ENCODE peak calls at places on chromosomes 2 and 18, in six cellular contexts. N is IMR-90, E is neuronal stem cell, T is H1, V is mesendoderm, H is mesenchymal stem cell. I is an unnamed sample.

GRCh38 chr2:37326285-37326684 is 1.7 kb upstream of the PRKD3 start:
- DNase-seq in E (no peak), H (peak), T (no peak), V (peak), N (peak), I (no peak)

GRCh38 chr2:219524817-219525216 is 10.5 kb downstream of the ASIC4 start:
- DNase-seq in E (no peak), V (no peak), T (no peak), N (no peak), H (no peak), I (no peak)

GRCh38 chr2:29233428-29233827 is 118.2 kb downstream of the CLIP4 start:
- DNase-seq in T (no peak), H (no peak), V (no peak), E (no peak), N (no peak), I (no peak)

GRCh38 chr2:217261452-217261851 is 401.6 kb upstream of the TNP1 start:
- DNase-seq in E (no peak), H (no peak), N (peak), V (no peak), T (no peak), I (no peak)

GRCh38 chr18:73551211-73551610 is 596.4 kb downstream of the FBXO15 start:
- DNase-seq in V (peak), E (no peak), H (no peak), N (no peak), T (no peak), I (no peak)

GRCh38 chr18:12076424-12077140 is 17.1 kb upstream of the ANKRD62 start:
- DNase-seq in N (peak), T (no peak), E (no peak), H (peak), V (peak), I (no peak)

GRCh38 chr2:154710685-154711084 is 12.2 kb downstream of the KCNJ3 start:
- DNase-seq in E (no peak), H (no peak), V (no peak), T (no peak), N (no peak), I (no peak)

GRCh38 chr2:217943379-217944321 is 59.1 kb downstream of the TNS1 start:
- DNase-seq in N (peak), V (peak), E (peak), T (no peak), H (peak), I (peak)

GRCh38 chr2:189118386-189118785 is 61.2 kb downstream of the COL5A2 start:
- DNase-seq in T (no peak), N (no peak), H (no peak), V (no peak), E (no peak), I (no peak)

GRCh38 chr2:218238896-218239295 is 21.9 kb downstream of the ARPC2 start:
- DNase-seq in V (no peak), N (no peak), E (no peak), H (no peak), T (no peak), I (no peak)

GRCh38 chr2:239189711-239190131 is 211.1 kb downstream of the HDAC4 start:
- DNase-seq in N (no peak), V (no peak), E (no peak), T (no peak), H (no peak), I (peak)

GRCh38 chr2:42424033-42424432 is 63.0 kb upstream of the COX7A2L start:
- DNase-seq in N (peak), H (no peak), V (no peak), E (no peak), T (no peak), I (no peak)

GRCh38 chr2:201233192-201234166 is 26.9 kb upstream of the CASP8 start:
- DNase-seq in N (no peak), V (peak), E (no peak), H (no peak), T (peak), I (peak)

GRCh38 chr18:57585421-57585820 is 1.1 kb downstream of the FECH start:
- DNase-seq in E (peak), H (no peak), T (no peak), V (no peak), N (peak), I (no peak)

GRCh38 chr18:79749251-79750191 is 48.2 kb upstream of the KCNG2 start:
- DNase-seq in V (no peak), T (no peak), N (peak), H (no peak), E (no peak), I (no peak)

GRCh38 chr2:1731512-1731962 is 12.8 kb downstream of the PXDN start:
- DNase-seq in V (no peak), H (peak), T (no peak), N (peak), E (no peak), I (no peak)

GRCh38 chr2:46320141-46320567 is 22.9 kb downstream of the EPAS1 start:
- DNase-seq in T (no peak), H (peak), E (no peak), V (no peak), N (no peak), I (no peak)

GRCh38 chr2:112957511-112957910 is 20.3 kb upstream of the IL36G start:
- DNase-seq in N (no peak), E (no peak), V (peak), T (no peak), H (no peak), I (no peak)

GRCh38 chr2:156959481-156959880 is 298.0 kb upstream of the GALNT5 start:
- DNase-seq in V (no peak), N (no peak), T (no peak), H (no peak), E (no peak), I (no peak)

GRCh38 chr18:59834267-59834666 is 65.5 kb upstream of the PMAIP1 start:
- DNase-seq in H (no peak), T (no peak), V (no peak), E (no peak), N (no peak), I (no peak)

GRCh38 chr2:40243581-40243980 is 208.3 kb downstream of the SLC8A1 start:
- DNase-seq in H (peak), E (no peak), V (no peak), T (no peak), N (peak), I (no peak)

GRCh38 chr2:19357383-19358241 is 811 bp downstream of the OSR1 start:
- DNase-seq in T (no peak), H (peak), N (peak), E (no peak), V (peak), I (no peak)

GRCh38 chr18:48134609-48135008 is 204.2 kb upstream of the SMAD2 start:
- DNase-seq in T (no peak), N (no peak), E (no peak), H (no peak), V (no peak), I (no peak)

GRCh38 chr2:133940134-133940533 is 313.7 kb upstream of the MGAT5 start:
- DNase-seq in E (no peak), T (no peak), N (no peak), V (no peak), H (no peak), I (no peak)
- H2BK15ac ChIP-seq in E (no peak), T (no peak), N (no peak), V (no peak), H (no peak), I (no peak)

DNA sequence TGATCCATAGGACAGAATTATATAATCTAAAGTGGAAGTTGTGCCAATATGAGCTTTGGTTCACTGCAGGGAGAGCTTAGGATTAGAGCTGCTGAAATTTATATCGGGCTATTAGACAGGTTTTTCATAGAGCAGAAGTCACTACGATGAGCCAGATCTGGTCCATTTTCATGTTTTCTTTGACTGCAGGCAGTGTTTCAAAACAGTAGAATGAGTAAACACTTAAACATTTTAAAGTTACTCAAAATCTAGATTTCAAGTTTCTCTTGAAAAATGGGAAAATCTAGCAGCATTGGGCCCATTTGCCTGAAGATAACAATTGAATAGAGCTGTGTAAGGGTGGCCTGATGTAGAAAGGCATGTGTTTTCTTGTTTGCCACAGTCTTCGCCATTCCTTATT is 14.5 kb upstream of the ADAM23 start:
- DNase-seq in T (no peak), E (no peak), H (no peak), N (no peak), V (no peak), I (no peak)
- H2BK15ac ChIP-seq in T (no peak), E (no peak), H (no peak), N (no peak), V (no peak), I (no peak)

DNA sequence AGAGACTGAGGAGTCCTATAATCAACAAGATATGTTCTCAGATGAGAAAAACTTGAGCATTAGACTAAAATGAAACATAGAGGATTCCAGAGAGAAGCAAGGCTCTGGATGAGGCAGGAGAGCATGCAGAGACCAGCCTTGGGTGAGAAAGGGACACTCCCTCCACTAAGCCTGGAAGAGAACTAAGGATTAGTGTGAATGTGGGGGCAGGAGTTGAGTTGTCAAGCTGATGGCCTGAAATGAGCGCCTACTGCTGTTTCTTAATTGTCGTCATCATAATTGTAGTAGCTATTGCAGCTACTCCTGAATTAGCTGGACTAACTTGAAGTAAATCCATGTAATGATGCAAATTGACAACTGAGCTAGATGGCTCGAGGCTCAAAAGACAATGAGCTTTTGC is 114.1 kb downstream of the PKP4 start:
- DNase-seq in N (no peak), V (no peak), E (no peak), T (no peak), H (no peak), I (no peak)
- H2BK15ac ChIP-seq in N (no peak), V (no peak), E (no peak), T (no peak), H (no peak), I (no peak)

DNA sequence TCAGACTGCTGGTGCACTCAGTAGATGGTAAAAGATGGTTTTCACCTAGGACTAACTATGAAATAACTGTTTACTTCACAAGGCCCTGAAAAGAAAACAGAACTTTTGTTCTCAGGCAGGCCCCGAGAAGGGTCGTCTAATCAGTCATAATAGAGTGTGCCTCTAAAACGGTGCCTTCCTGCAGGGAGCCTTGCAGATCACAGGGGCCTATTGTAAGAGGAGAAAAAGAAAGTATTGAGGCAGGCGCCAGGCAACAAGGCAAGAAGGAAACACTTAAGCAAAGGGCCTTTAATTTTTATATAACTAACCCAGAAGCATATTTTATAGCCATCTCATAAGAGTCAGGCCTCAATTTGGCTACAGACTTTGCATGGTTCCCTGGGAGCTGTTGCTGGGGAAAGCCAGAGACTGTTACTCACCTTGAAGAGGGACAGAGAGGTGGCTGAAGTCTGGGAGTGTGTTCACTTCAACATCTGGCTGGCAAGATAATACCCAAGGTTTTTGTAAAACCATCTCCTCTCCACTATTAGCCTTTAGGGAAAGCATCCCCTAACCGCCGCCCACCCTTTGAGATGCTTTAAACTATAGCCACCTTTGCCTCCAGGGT is 117.1 kb downstream of the PRPF40A start:
- DNase-seq in H (no peak), N (no peak), V (no peak), T (no peak), E (no peak), I (no peak)
- H2BK15ac ChIP-seq in H (no peak), N (no peak), V (no peak), T (no peak), E (no peak), I (no peak)

GRCh38 chr2:162057426-162057825 is 16.6 kb downstream of the DPP4 start:
- DNase-seq in H (no peak), V (no peak), T (no peak), N (no peak), E (no peak), I (no peak)
- H2BK15ac ChIP-seq in H (no peak), V (no peak), T (no peak), N (no peak), E (no peak), I (no peak)

DNA sequence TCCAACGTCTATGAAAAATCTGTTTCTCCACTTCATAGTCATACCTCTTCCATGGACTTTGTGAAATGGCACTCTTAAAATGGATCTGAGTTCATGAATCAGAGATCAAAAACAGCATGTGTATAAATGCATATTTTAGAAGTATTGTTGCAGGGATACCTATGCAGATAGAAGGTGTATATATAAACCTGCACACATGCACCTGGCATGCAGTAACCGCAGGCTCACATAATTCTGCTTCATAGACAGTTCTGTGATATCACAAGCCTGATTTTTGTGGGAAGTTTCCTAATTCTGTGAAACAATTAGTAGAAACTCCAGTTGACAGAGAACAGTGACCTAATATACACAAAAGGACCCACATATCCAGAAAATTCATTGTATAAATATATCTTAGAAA is 421.7 kb downstream of the TGIF1 start:
- DNase-seq in N (no peak), V (no peak), H (no peak), E (no peak), T (no peak), I (no peak)
- H2BK15ac ChIP-seq in N (no peak), V (no peak), H (no peak), E (no peak), T (no peak), I (no peak)

GRCh38 chr2:23687713-23688112 is 239.2 kb downstream of the ATAD2B start:
- DNase-seq in V (no peak), E (no peak), H (no peak), T (no peak), N (no peak), I (no peak)

GRCh38 chr2:23686405-23687029 is 240.4 kb downstream of the ATAD2B start:
- DNase-seq in E (no peak), H (no peak), V (no peak), N (no peak), T (no peak), I (no peak)

GRCh38 chr2:23685706-23686105 is 241.2 kb downstream of the ATAD2B start:
- DNase-seq in N (no peak), E (no peak), H (no peak), T (no peak), V (no peak), I (no peak)

GRCh38 chr2:23688486-23689130 is 238.3 kb downstream of the ATAD2B start:
- DNase-seq in V (no peak), H (no peak), T (no peak), E (no peak), N (no peak), I (no peak)

DNA sequence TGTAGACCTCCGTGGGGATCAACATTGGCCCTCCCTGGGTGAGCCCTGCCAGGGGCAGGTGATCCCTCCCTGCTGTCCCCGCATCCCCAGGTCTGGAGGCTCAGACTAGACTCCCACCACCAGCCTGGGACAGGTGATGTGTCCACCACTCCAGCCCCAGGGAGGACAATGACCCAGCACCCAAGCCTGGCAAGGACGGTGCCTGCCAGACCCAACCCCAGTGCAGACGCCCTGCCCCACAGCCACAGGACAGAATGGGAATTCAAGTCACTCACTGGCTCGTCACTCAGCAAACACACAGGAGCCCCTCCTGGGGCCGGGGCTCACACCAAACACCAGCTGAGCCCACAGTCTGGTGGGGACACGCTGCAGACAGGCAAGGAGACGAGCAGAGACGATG is 239.7 kb downstream of the ATAD2B start:
- DNase-seq in H (no peak), V (no peak), N (no peak), E (no peak), T (no peak), I (no peak)
- H2BK15ac ChIP-seq in H (no peak), V (no peak), N (no peak), E (peak), T (no peak), I (no peak)

DNA sequence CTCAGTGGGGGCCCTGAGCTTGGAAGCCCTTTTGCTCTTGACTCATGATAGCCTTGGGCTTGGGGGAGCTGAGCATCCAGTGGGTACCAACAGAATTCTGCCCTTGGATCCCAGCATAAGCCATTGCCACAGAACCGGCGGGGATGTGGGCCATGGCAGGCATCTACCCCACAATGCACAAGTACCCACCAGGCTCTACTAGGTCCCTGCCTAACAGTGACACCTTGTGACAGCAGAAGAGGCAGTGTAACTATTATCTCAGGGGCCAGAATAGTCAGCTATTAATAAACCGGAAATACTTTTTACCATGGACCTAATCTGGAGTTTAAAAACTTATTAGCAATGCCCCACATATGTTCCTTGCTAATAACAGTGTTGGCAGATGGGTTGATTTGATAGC is 397.2 kb downstream of the TMEM182 start:
- DNase-seq in E (no peak), N (no peak), H (no peak), V (no peak), T (no peak), I (peak)
- H2BK15ac ChIP-seq in E (no peak), N (no peak), H (no peak), V (no peak), T (no peak), I (no peak)